ENCODE peak calls at places on chromosomes 5 and 9, in five cellular contexts. S is mesothelial cell of epicardium, V is HFF-Myc, O is ovary, U is colonic mucosa. I is an unnamed sample.

GRCh38 chr5:32261198-32261597 is 51.5 kb downstream of the MTMR12 start:
- DNase-seq in V (no peak), U (no peak), O (no peak), S (no peak), I (no peak)

GRCh38 chr9:93098236-93098946 is 2.4 kb downstream of the CARD19 start:
- DNase-seq in O (peak), V (peak), U (peak), S (no peak), I (peak)

GRCh38 chr5:150159741-150160179 is 4.1 kb upstream of the PDGFRB start:
- DNase-seq in V (no peak), U (no peak), O (peak), S (no peak), I (no peak)

GRCh38 chr9:90162326-90162725 is 480.3 kb downstream of the DIRAS2 start:
- DNase-seq in O (no peak), U (no peak), S (no peak), V (no peak), I (no peak)

GRCh38 chr5:176384991-176385390 is 3.4 kb downstream of the NOP16 start:
- DNase-seq in O (no peak), S (no peak), V (no peak), U (no peak), I (no peak)

GRCh38 chr5:52963636-52964035 is 25.5 kb upstream of the ITGA2 start:
- DNase-seq in V (no peak), U (no peak), S (no peak), O (no peak), I (no peak)

GRCh38 chr5:3126639-3127038 is 375.2 kb upstream of the IRX2 start:
- DNase-seq in O (no peak), S (no peak), U (no peak), V (no peak), I (no peak)

GRCh38 chr5:115480245-115480644 is 64.3 kb downstream of the FEM1C start:
- DNase-seq in S (no peak), O (no peak), U (no peak), V (no peak), I (no peak)

GRCh38 chr9:479316-479715 is 264.7 kb downstream of the DOCK8 start:
- DNase-seq in O (no peak), V (no peak), U (no peak), S (no peak), I (no peak)

GRCh38 chr5:132050136-132050535 is 10.3 kb upstream of the IL3 start:
- DNase-seq in V (no peak), U (peak), O (peak), S (no peak), I (no peak)

GRCh38 chr9:19894975-19895374 is 106.1 kb upstream of the SLC24A2 start:
- DNase-seq in O (no peak), V (no peak), S (no peak), U (no peak), I (no peak)

GRCh38 chr9:128553695-128554094 is 1.3 kb downstream of the SPTAN1 start:
- DNase-seq in S (no peak), V (no peak), U (no peak), O (no peak), I (no peak)

GRCh38 chr9:278651-279050 is 64.0 kb downstream of the DOCK8 start:
- DNase-seq in V (no peak), S (no peak), U (peak), O (no peak), I (no peak)

GRCh38 chr9:91111876-91112275 is 249.8 kb downstream of the AUH start:
- DNase-seq in O (no peak), S (no peak), V (no peak), U (no peak), I (no peak)

GRCh38 chr5:10836991-10837390 is 76.0 kb upstream of the DAP start:
- DNase-seq in U (no peak), S (no peak), O (no peak), V (no peak), I (no peak)

GRCh38 chr5:16902846-16903245 is 33.2 kb downstream of the MYO10 start:
- DNase-seq in U (no peak), S (no peak), O (no peak), V (no peak), I (no peak)

GRCh38 chr9:93136011-93136440 is 2.0 kb upstream of the NINJ1 start:
- DNase-seq in S (no peak), U (no peak), V (no peak), O (no peak), I (no peak)

GRCh38 chr5:14512574-14512973 is 69.0 kb upstream of the OTULINL start:
- DNase-seq in O (no peak), U (no peak), V (no peak), S (no peak), I (no peak)

DNA sequence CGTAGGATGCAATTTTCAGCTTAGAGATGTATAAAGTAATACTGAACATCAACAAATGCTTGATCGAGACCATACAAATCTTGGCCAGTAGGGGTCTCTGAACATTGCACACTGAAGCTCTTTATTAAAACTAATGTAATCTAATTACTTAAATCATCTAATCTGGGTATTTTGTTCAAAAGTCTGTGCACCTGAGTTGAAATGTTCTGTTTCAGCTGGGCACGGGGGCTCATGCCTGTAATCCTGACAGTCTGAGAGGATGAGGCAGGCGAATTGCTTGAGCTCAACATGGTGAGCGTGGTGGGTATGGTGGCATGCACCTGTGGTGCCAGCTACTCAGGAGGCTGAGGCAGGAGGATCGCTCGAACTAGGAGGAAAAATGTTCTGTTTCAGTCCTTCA is 41.0 kb downstream of the ESM1 start:
- DNase-seq in O (no peak), V (peak), S (no peak), U (no peak), I (no peak)
- TF ChIP-seq CTCF in O (no peak), V (peak), S (peak), U (peak), I (peak)

GRCh38 chr5:172319708-172320441 is 36.3 kb upstream of the UBTD2 start:
- DNase-seq in O (no peak), S (no peak), V (no peak), U (no peak), I (no peak)

GRCh38 chr5:172321593-172321992 is 38.0 kb upstream of the UBTD2 start:
- DNase-seq in V (no peak), O (no peak), S (no peak), U (no peak), I (no peak)

GRCh38 chr5:172325452-172325851 is 41.9 kb upstream of the UBTD2 start:
- DNase-seq in S (no peak), V (no peak), O (no peak), U (no peak), I (no peak)

DNA sequence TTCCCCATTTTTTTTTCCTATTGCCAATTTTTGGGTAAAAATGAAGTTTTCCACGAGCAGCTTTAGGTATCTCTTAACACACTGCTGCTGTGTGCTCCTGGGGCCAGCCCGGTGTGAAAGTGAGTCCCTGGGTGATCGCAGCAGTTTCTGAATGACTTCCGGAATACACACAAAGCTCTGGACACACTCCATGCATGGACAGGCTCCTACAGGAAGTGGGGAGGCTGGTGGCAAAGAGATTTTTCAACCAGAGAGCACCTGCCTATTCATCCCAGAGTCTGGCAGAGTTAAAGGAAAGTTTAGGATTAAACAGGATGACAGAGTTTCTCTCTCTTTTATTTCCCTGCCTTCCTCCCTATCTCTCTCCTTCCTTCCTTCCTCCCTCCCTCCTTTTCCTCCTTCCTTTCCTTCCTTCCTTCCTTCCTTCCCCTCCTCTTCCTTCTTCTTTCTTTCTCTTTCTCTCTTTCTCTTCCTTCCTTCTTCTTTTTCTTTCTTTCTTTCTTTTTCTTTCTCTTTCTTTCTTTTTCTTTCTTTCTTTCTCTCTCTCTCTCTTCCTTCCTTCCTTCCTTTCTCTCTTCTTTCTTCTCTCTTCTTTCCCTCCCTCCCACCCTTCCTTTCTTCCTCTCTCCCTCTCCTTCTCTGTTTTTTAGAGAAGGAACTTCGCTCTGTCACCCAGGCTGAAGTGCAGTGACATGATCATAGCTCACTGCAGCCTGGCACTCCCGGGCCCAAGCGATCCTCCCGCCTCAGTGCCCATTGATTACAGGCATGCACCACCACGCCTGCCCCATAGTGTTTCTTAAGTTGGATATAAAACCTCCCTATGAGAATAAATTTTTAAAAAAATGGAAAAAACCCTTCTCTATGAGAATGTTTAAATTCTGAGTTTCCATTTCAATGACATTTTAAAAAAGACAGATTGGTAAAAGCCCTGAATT is 38.7 kb upstream of the UBTD2 start:
- DNase-seq in U (no peak), S (no peak), O (no peak), V (no peak), I (no peak)
- TF ChIP-seq CTCF in U (no peak), S (no peak), O (no peak), V (no peak), I (no peak)

GRCh38 chr5:54148062-54148461 is 162.3 kb downstream of the ARL15 start:
- DNase-seq in S (no peak), O (no peak), U (no peak), V (no peak), I (no peak)
- TF ChIP-seq CTCF in S (no peak), O (no peak), U (no peak), V (no peak), I (no peak)

GRCh38 chr9:136157477-136158265 is 39.0 kb upstream of the TMEM250 start:
- DNase-seq in S (no peak), U (no peak), V (no peak), O (no peak), I (no peak)

GRCh38 chr9:136153381-136154065 is 34.8 kb upstream of the TMEM250 start:
- DNase-seq in V (no peak), U (no peak), O (no peak), S (peak), I (no peak)

GRCh38 chr9:136156216-136157120 is 37.8 kb upstream of the TMEM250 start:
- DNase-seq in V (no peak), U (no peak), S (no peak), O (no peak), I (no peak)

GRCh38 chr9:136154943-136155342 is 36.3 kb upstream of the TMEM250 start:
- DNase-seq in U (no peak), O (no peak), V (no peak), S (peak), I (no peak)

GRCh38 chr9:136155576-136155975 is 36.9 kb upstream of the TMEM250 start:
- DNase-seq in S (no peak), O (no peak), U (no peak), V (no peak), I (no peak)
- TF ChIP-seq CTCF in S (no peak), O (no peak), U (no peak), V (no peak), I (no peak)

GRCh38 chr9:120324461-120324860 is 255.5 kb downstream of the CDK5RAP2 start:
- DNase-seq in S (no peak), O (no peak), V (no peak), U (no peak), I (no peak)

GRCh38 chr9:120324996-120325642 is 254.8 kb downstream of the CDK5RAP2 start:
- DNase-seq in O (no peak), V (no peak), S (no peak), U (no peak), I (no peak)

GRCh38 chr9:120323125-120323524 is 256.8 kb downstream of the CDK5RAP2 start:
- DNase-seq in U (no peak), O (no peak), V (no peak), S (no peak), I (no peak)

GRCh38 chr9:120327322-120327721 is 252.6 kb downstream of the CDK5RAP2 start:
- DNase-seq in V (no peak), U (no peak), S (no peak), O (no peak), I (no peak)

DNA sequence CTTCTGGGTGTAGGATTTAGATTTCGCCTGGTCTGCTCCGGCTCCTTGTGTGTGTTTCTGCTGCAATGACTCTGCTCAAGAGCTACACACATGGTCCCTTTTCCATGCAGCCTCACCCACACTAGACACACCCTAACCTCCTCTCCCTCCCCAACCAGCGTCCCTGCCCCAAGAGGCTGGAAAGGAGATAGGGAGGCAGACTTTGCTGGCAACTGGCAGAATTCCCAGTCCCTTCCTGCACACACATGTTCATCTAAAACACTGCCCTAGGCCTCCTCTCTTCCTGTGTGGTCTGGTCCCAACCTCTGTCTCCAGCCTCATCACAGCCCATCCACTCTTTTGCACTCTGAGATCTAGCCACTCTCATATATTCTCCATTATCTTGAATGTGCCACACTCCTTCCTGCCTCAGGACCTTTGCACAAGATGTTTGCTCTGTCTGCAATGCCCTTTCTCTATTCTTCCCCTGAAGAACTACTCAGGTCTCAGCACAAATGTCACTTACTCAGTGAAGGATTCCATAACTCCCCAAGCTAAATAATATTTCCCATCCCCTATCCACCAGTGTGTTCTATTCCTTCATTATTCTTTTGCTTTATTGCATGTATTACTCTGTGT is 253.8 kb downstream of the CDK5RAP2 start:
- DNase-seq in U (no peak), V (peak), O (no peak), S (no peak), I (no peak)
- TF ChIP-seq CTCF in U (no peak), V (no peak), O (no peak), S (no peak), I (no peak)